ENCODE peak calls at places on chromosomes 5 and 9, in nine cellular contexts. One of them, this sample, is unnamed.

GRCh38 chr9:79658926-79659325 is 87.2 kb downstream of the TLE4 start:
- DNase-seq in uterus: no peak
- DNase-seq in esophagus muscularis mucosa: no peak
- DNase-seq in foreskin fibroblast: no peak
- DNase-seq in mesothelial cell of epicardium: no peak
- DNase-seq in CMK: no peak
- DNase-seq in foreskin keratinocyte: no peak
- DNase-seq in DMS79: no peak
- DNase-seq in HEK293T: no peak
- DNase-seq in this sample: no peak

GRCh38 chr5:10538789-10539684 is 24.8 kb upstream of the ANKRD33B start:
- DNase-seq in uterus: peak
- DNase-seq in esophagus muscularis mucosa: no peak
- DNase-seq in foreskin fibroblast: no peak
- DNase-seq in mesothelial cell of epicardium: no peak
- DNase-seq in CMK: peak
- DNase-seq in foreskin keratinocyte: no peak
- DNase-seq in DMS79: no peak
- DNase-seq in HEK293T: no peak
- DNase-seq in this sample: no peak

GRCh38 chr5:149466457-149466972 is 84.7 kb downstream of the CSNK1A1 start:
- DNase-seq in uterus: peak
- DNase-seq in esophagus muscularis mucosa: no peak
- DNase-seq in foreskin fibroblast: peak
- DNase-seq in mesothelial cell of epicardium: no peak
- DNase-seq in CMK: peak
- DNase-seq in foreskin keratinocyte: no peak
- DNase-seq in DMS79: no peak
- DNase-seq in HEK293T: no peak
- DNase-seq in this sample: no peak

GRCh38 chr5:14497276-14497675 is 84.3 kb upstream of the OTULINL start:
- DNase-seq in uterus: no peak
- DNase-seq in esophagus muscularis mucosa: no peak
- DNase-seq in foreskin fibroblast: no peak
- DNase-seq in mesothelial cell of epicardium: no peak
- DNase-seq in CMK: no peak
- DNase-seq in foreskin keratinocyte: no peak
- DNase-seq in DMS79: no peak
- DNase-seq in HEK293T: no peak
- DNase-seq in this sample: no peak

GRCh38 chr9:115978739-115979138 is 174.9 kb upstream of the PAPPA start:
- DNase-seq in uterus: no peak
- DNase-seq in esophagus muscularis mucosa: no peak
- DNase-seq in foreskin fibroblast: peak
- DNase-seq in mesothelial cell of epicardium: no peak
- DNase-seq in CMK: no peak
- DNase-seq in foreskin keratinocyte: no peak
- DNase-seq in DMS79: no peak
- DNase-seq in HEK293T: no peak
- DNase-seq in this sample: no peak

GRCh38 chr5:157046041-157046440 is 12.9 kb downstream of the HAVCR1 start:
- DNase-seq in uterus: no peak
- DNase-seq in esophagus muscularis mucosa: no peak
- DNase-seq in foreskin fibroblast: peak
- DNase-seq in mesothelial cell of epicardium: no peak
- DNase-seq in CMK: no peak
- DNase-seq in foreskin keratinocyte: peak
- DNase-seq in DMS79: no peak
- DNase-seq in HEK293T: no peak
- DNase-seq in this sample: peak

GRCh38 chr5:147560982-147561381 is 51.1 kb upstream of the DPYSL3 start:
- DNase-seq in uterus: no peak
- DNase-seq in esophagus muscularis mucosa: no peak
- DNase-seq in foreskin fibroblast: no peak
- DNase-seq in mesothelial cell of epicardium: no peak
- DNase-seq in CMK: no peak
- DNase-seq in foreskin keratinocyte: no peak
- DNase-seq in DMS79: no peak
- DNase-seq in HEK293T: no peak
- DNase-seq in this sample: no peak

GRCh38 chr9:35836595-35836994 is 7.6 kb downstream of the TMEM8B start:
- DNase-seq in uterus: no peak
- DNase-seq in esophagus muscularis mucosa: no peak
- DNase-seq in foreskin fibroblast: no peak
- DNase-seq in mesothelial cell of epicardium: no peak
- DNase-seq in CMK: no peak
- DNase-seq in foreskin keratinocyte: no peak
- DNase-seq in DMS79: no peak
- DNase-seq in HEK293T: no peak
- DNase-seq in this sample: peak

GRCh38 chr9:132946624-132947295 is 2.3 kb upstream of the TSC1 start:
- DNase-seq in uterus: peak
- DNase-seq in esophagus muscularis mucosa: no peak
- DNase-seq in foreskin fibroblast: peak
- DNase-seq in mesothelial cell of epicardium: no peak
- DNase-seq in CMK: no peak
- DNase-seq in foreskin keratinocyte: peak
- DNase-seq in DMS79: no peak
- DNase-seq in HEK293T: no peak
- DNase-seq in this sample: no peak

GRCh38 chr9:127567119-127567897 is 44.8 kb upstream of the STXBP1 start:
- DNase-seq in uterus: peak
- DNase-seq in esophagus muscularis mucosa: no peak
- DNase-seq in foreskin fibroblast: peak
- DNase-seq in mesothelial cell of epicardium: no peak
- DNase-seq in CMK: no peak
- DNase-seq in foreskin keratinocyte: no peak
- DNase-seq in DMS79: no peak
- DNase-seq in HEK293T: no peak
- DNase-seq in this sample: peak

GRCh38 chr9:35649431-35650340 is 1.0 kb downstream of the SIT1 start:
- DNase-seq in uterus: no peak
- DNase-seq in esophagus muscularis mucosa: no peak
- DNase-seq in foreskin fibroblast: no peak
- DNase-seq in mesothelial cell of epicardium: no peak
- DNase-seq in CMK: peak
- DNase-seq in foreskin keratinocyte: no peak
- DNase-seq in DMS79: no peak
- DNase-seq in HEK293T: no peak
- DNase-seq in this sample: no peak

GRCh38 chr5:133387091-133387490 is 225.2 kb downstream of the FSTL4 start:
- DNase-seq in uterus: no peak
- DNase-seq in esophagus muscularis mucosa: no peak
- DNase-seq in foreskin fibroblast: no peak
- DNase-seq in mesothelial cell of epicardium: no peak
- DNase-seq in CMK: no peak
- DNase-seq in foreskin keratinocyte: no peak
- DNase-seq in DMS79: no peak
- DNase-seq in HEK293T: no peak
- DNase-seq in this sample: no peak

GRCh38 chr5:83718195-83718825 is 2.3 kb downstream of the HAPLN1 start:
- DNase-seq in uterus: no peak
- DNase-seq in esophagus muscularis mucosa: no peak
- DNase-seq in foreskin fibroblast: peak
- DNase-seq in mesothelial cell of epicardium: peak
- DNase-seq in CMK: peak
- DNase-seq in foreskin keratinocyte: peak
- DNase-seq in DMS79: no peak
- DNase-seq in HEK293T: peak
- DNase-seq in this sample: no peak

GRCh38 chr9:16870606-16871357 is at the start of gene BNC2:
- DNase-seq in uterus: peak
- DNase-seq in esophagus muscularis mucosa: no peak
- DNase-seq in foreskin fibroblast: peak
- DNase-seq in mesothelial cell of epicardium: peak
- DNase-seq in CMK: no peak
- DNase-seq in foreskin keratinocyte: no peak
- DNase-seq in DMS79: no peak
- DNase-seq in HEK293T: peak
- DNase-seq in this sample: peak

GRCh38 chr5:62126090-62126489 is 179.9 kb upstream of the KIF2A start:
- DNase-seq in uterus: no peak
- DNase-seq in esophagus muscularis mucosa: no peak
- DNase-seq in foreskin fibroblast: no peak
- DNase-seq in mesothelial cell of epicardium: no peak
- DNase-seq in CMK: no peak
- DNase-seq in foreskin keratinocyte: no peak
- DNase-seq in DMS79: no peak
- DNase-seq in HEK293T: no peak
- DNase-seq in this sample: no peak